ENCODE peak calls at places on chromosomes 3 and 15, in six cellular contexts. O is cardiac fibroblast, Q is C1 segment of cervical spinal cord, J is fibroblast of lung, Y is HAP-1, B is activated gamma-delta T cell treated with Interleukin-2 at 50 U/mL for 16 hours. U is an unnamed sample.

GRCh38 chr3:8629151-8630021 is 15.2 kb downstream of the SSUH2 start:
- DNase-seq in O (peak; percentile 85), B (no peak), J (peak; percentile 96), Q (no peak), Y (peak; percentile 21), U (no peak)

GRCh38 chr3:100184960-100185566 is 70.8 kb upstream of the FILIP1L start:
- DNase-seq in Q (no peak), J (no peak), B (no peak), O (peak; percentile 49), Y (no peak), U (no peak)

GRCh38 chr15:25811481-25811906 is 51.6 kb downstream of the ATP10A start:
- DNase-seq in J (no peak), Y (no peak), Q (no peak), B (no peak), O (no peak), U (no peak)

GRCh38 chr3:128009952-128010846 is 42.0 kb upstream of the SEC61A1 start:
- DNase-seq in Q (no peak), J (peak; percentile 12), Y (no peak), B (no peak), O (peak; percentile 64), U (no peak)

GRCh38 chr3:110900583-110900982 is 171.0 kb upstream of the NECTIN3 start:
- DNase-seq in O (no peak), B (no peak), Q (no peak), J (peak; percentile 36), Y (no peak), U (no peak)

GRCh38 chr3:19065027-19065426 is 83.3 kb upstream of the KCNH8 start:
- DNase-seq in Y (no peak), Q (no peak), J (no peak), O (peak; percentile 17), B (no peak), U (no peak)

GRCh38 chr3:62095756-62096155 is 277.6 kb downstream of the FEZF2 start:
- DNase-seq in Q (no peak), J (no peak), O (no peak), B (no peak), Y (no peak), U (no peak)

GRCh38 chr3:5568451-5568850 is 380.9 kb downstream of the EDEM1 start:
- DNase-seq in Y (peak; percentile 7), J (no peak), O (no peak), B (no peak), Q (no peak), U (no peak)

GRCh38 chr3:194387926-194388418 is 11.1 kb downstream of the GP5 start:
- DNase-seq in J (no peak), B (no peak), O (no peak), Q (no peak), Y (peak; percentile 1), U (no peak)

GRCh38 chr3:155792532-155792931 is 13.5 kb downstream of the C3orf33 start:
- DNase-seq in Q (no peak), O (no peak), J (no peak), B (no peak), Y (no peak), U (no peak)

GRCh38 chr3:46021516-46021915 is 5.8 kb downstream of the XCR1 start:
- DNase-seq in J (no peak), B (no peak), Q (no peak), Y (no peak), O (no peak), U (no peak)

GRCh38 chr3:172244011-172244410 is 204.2 kb downstream of the GHSR start:
- DNase-seq in J (peak; percentile 63), Q (no peak), Y (no peak), B (no peak), O (no peak), U (no peak)

GRCh38 chr3:79167651-79168416 is 600.0 kb downstream of the ROBO1 start:
- DNase-seq in B (no peak), Y (no peak), O (peak; percentile 95), J (peak; percentile 97), Q (no peak), U (no peak)

U was measured in B cell.